ENCODE peak calls at places on chromosomes 16 and 17, in nine cellular contexts. Q is MM.1S; N is lower lobe of right lung; I is astrocyte; W is A549; J is AG04449; Z is kidney; P is ascending aorta; D is CD8-positive, alpha-beta T cell. E is an unnamed sample.

GRCh38 chr16:54585094-54585493 is 298.5 kb upstream of the IRX3 start:
- DNase-seq in Z (no peak), N (no peak), Q (no peak), J (no peak), D (no peak), W (no peak), P (no peak), I (no peak), E (no peak)

GRCh38 chr17:17017343-17018014 is 24.8 kb upstream of the MPRIP start:
- DNase-seq in N (no peak), D (no peak), Q (no peak), Z (no peak), I (no peak), J (no peak), P (no peak), W (no peak), E (no peak)

GRCh38 chr16:84503751-84504395 is 586 bp downstream of the MEAK7 start:
- DNase-seq in Q (no peak), Z (no peak), I (peak; percentile 31), D (no peak), J (no peak), W (peak; percentile 31), P (no peak), N (peak; percentile 41), E (no peak)

GRCh38 chr16:57256601-57257395 is 11.7 kb downstream of the ARL2BP start:
- DNase-seq in I (no peak), N (peak; percentile 14), J (no peak), Z (no peak), W (no peak), P (peak; percentile 53), Q (no peak), D (no peak), E (no peak)

GRCh38 chr17:63460018-63460417 is 13.9 kb upstream of the CYB561 start:
- DNase-seq in I (no peak), Q (no peak), P (no peak), J (no peak), W (no peak), Z (no peak), D (no peak), N (no peak), E (no peak)

GRCh38 chr17:60540460-60540859 is 14.4 kb upstream of the APPBP2 start:
- DNase-seq in I (no peak), Q (no peak), N (no peak), W (no peak), P (no peak), D (no peak), Z (no peak), J (no peak), E (no peak)

GRCh38 chr17:31319253-31319661 is 2.2 kb downstream of the EVI2A start:
- DNase-seq in P (no peak), I (no peak), Z (no peak), Q (peak; percentile 44), N (no peak), J (no peak), D (no peak), W (no peak), E (no peak)

GRCh38 chr16:8796469-8797363 is 723 bp downstream of the TMEM186 start:
- DNase-seq in J (no peak), N (no peak), W (no peak), Z (no peak), Q (no peak), I (no peak), P (no peak), D (no peak), E (no peak)

GRCh38 chr16:27951752-27952151 is 111.8 kb downstream of the GSG1L start:
- DNase-seq in I (peak; percentile 41), N (no peak), J (peak; percentile 2), Z (no peak), Q (no peak), P (peak; percentile 62), D (no peak), W (no peak), E (no peak)

GRCh38 chr17:79800325-79801155 is 3.7 kb upstream of the CBX8 start:
- DNase-seq in Q (no peak), W (no peak), D (no peak), N (no peak), P (no peak), J (no peak), Z (peak; percentile 79), I (peak; percentile 30), E (no peak)

GRCh38 chr17:70848785-70849184 is 679.5 kb downstream of the KCNJ2 start:
- DNase-seq in W (no peak), Z (no peak), P (no peak), Q (no peak), N (no peak), D (no peak), I (peak; percentile 83), J (no peak), E (no peak)

GRCh38 chr16:78503501-78504110 is 404.2 kb downstream of the WWOX start:
- DNase-seq in D (no peak), I (peak; percentile 18), N (no peak), W (peak; percentile 62), Z (no peak), J (no peak), Q (peak; percentile 16), P (no peak), E (peak; percentile 30)

GRCh38 chr17:12730931-12731521 is 58.3 kb upstream of the ARHGAP44 start:
- DNase-seq in D (no peak), N (peak; percentile 63), Q (no peak), W (peak; percentile 56), I (peak; percentile 50), J (peak; percentile 46), Z (peak; percentile 84), P (peak; percentile 96), E (peak; percentile 60)

GRCh38 chr17:74822329-74823175 is 37.1 kb downstream of the GRIN2C start:
- DNase-seq in D (no peak), W (no peak), Q (no peak), J (no peak), I (no peak), P (no peak), N (no peak), Z (no peak), E (no peak)

GRCh38 chr17:38741853-38742421 is 6.2 kb downstream of the PCGF2 start:
- DNase-seq in P (no peak), N (peak; percentile 68), D (no peak), J (no peak), W (no peak), Q (no peak), Z (no peak), I (no peak), E (no peak)

GRCh38 chr17:28743243-28744103 is at the start of gene TRAF4:
- DNase-seq in I (peak; percentile 85), P (peak; percentile 89), D (peak; percentile 67), J (no peak), Q (peak; percentile 87), W (peak; percentile 93), Z (peak; percentile 94), N (peak; percentile 89), E (peak; percentile 70)
- TF ChIP-seq CTCF in I (no peak), P (peak; percentile 2), D (no peak), J (peak; percentile 6), Q (no peak), W (peak; percentile 41), Z (peak; percentile 25), N (peak; percentile 17), E (no peak)

DNA sequence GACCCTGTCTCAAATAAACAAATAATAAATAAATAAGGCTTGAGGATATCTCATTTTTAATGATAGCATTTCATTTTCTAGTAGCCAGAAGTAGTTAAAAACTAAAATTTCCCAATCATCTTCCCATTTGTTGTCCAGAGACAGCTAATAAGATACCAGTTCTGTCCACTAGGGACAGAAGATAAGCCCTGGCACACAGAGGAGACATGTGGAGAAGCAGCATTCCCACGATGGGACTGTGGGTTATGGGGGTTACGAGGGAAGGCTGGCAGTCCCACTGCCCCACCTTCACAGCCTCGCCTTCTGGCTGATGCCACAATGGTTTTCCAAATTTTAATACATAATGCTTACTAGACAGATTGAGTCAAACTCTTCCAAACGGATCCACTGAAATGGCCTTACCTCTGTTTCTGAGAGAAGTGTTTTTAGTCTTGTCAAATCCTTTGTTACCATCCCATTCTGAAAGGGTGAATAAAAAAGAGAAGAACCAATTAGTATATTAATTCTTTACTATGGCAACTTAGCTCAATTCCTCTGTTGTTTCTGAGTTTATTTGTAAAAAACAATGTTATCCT is 44.2 kb downstream of the HELZ start:
- DNase-seq in I (no peak), W (peak; percentile 42), J (no peak), N (no peak), D (no peak), Q (no peak), P (no peak), Z (no peak), E (no peak)
- TF ChIP-seq CTCF in I (peak; percentile 48), W (peak; percentile 33), J (peak; percentile 11), N (peak; percentile 33), D (peak; percentile 55), Q (peak; percentile 47), P (peak; percentile 15), Z (peak; percentile 3), E (peak; percentile 57)

GRCh38 chr17:7478276-7479138 is 924 bp downstream of the ZBTB4 start:
- DNase-seq in D (peak; percentile 61), Z (peak; percentile 87), Q (no peak), W (peak; percentile 50), N (peak; percentile 77), J (no peak), I (peak; percentile 8), P (peak; percentile 81), E (peak; percentile 28)
- TF ChIP-seq CTCF in D (no peak), Z (no peak), Q (no peak), W (no peak), N (no peak), J (no peak), I (no peak), P (no peak), E (no peak)

GRCh38 chr17:37121616-37122015 is 172.9 kb downstream of the AATF start:
- DNase-seq in Z (no peak), W (no peak), J (no peak), Q (no peak), I (no peak), P (no peak), N (no peak), D (no peak), E (no peak)

GRCh38 chr17:37124825-37125181 is 176.0 kb downstream of the AATF start:
- DNase-seq in Z (no peak), P (no peak), Q (no peak), I (no peak), J (no peak), N (no peak), W (no peak), D (no peak), E (no peak)

GRCh38 chr17:37118738-37119137 is 170.0 kb downstream of the AATF start:
- DNase-seq in I (no peak), P (no peak), W (no peak), J (no peak), Q (no peak), D (no peak), Z (no peak), N (no peak), E (no peak)

DNA sequence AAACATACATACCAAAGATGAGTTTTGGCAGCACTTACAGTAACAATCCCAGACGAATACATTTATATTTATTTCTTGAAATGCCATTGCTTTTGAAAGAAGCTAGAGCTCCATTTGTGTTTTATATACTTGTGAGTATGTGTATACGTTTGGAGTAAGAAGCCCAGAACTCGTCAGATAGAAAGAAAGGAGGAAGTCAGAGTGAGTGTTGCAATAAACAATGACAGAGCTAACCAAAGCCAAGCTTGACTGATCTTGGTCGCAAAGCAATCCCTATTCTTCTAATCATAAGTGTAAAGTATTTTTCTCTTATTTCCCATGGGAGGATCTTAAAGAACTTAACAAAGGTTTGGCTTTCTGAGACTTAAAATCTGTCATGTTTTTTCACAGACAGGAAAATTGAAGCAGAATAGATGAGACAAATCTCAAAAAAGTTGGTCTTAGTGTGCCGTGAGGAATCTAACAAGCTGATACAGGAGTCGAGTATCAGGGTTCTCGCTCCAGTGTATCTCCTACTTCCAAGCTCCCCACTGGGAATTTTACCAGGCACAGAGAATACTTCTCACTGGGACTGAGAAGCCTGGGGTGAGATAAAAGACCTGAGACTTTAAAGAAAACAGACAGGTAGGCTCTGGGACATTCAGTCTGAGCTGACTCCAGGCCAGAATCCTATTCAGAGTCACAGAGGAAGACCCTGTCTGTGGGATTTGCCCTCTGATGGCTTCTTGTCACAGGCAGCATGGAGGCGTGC is 175.5 kb downstream of the AATF start:
- DNase-seq in J (no peak), D (no peak), I (no peak), W (no peak), P (no peak), Z (no peak), N (no peak), Q (no peak), E (no peak)
- TF ChIP-seq CTCF in J (no peak), D (no peak), I (no peak), W (no peak), P (no peak), Z (no peak), N (no peak), Q (no peak), E (no peak)

E was measured in progenitor cell of endocrine pancreas.